ENCODE peak calls at places on chromosomes 5 and 9, in ten cellular contexts. E is iris pigment epithelial cell, T is T-helper 17 cell, A is fibroblast of the aortic adventitia, Z is NCI-H774, K is H9, O is T-helper 2 cell, B is hypothalamus, V is kidney glomerular epithelial cell, Y is activated gamma-delta T cell treated with Interleukin-2 at 50 U/mL for 16 hours. N is an unnamed sample.

GRCh38 chr5:36734422-36734821 is 128.0 kb downstream of the SLC1A3 start:
- DNase-seq in E (peak), T (no peak), A (peak), Z (no peak), K (no peak), O (no peak), B (no peak), V (no peak), Y (no peak), N (no peak)

GRCh38 chr9:133484671-133485437 is 6.0 kb upstream of the SLC2A6 start:
- DNase-seq in E (no peak), T (no peak), A (no peak), Z (no peak), K (no peak), O (no peak), B (no peak), V (no peak), Y (no peak), N (no peak)

GRCh38 chr5:8517461-8517860 is 648.5 kb downstream of the MTRR start:
- DNase-seq in E (peak), T (no peak), A (peak), Z (no peak), K (no peak), O (no peak), B (no peak), V (no peak), Y (no peak), N (peak)

GRCh38 chr5:151298063-151298462 is 5.5 kb downstream of the SLC36A3 start:
- DNase-seq in E (peak), T (no peak), A (peak), Z (no peak), K (peak), O (no peak), B (no peak), V (peak), Y (no peak), N (peak)

GRCh38 chr5:170861855-170862766 is at the start of gene RANBP17:
- DNase-seq in E (peak), T (no peak), A (peak), Z (peak), K (peak), O (no peak), B (no peak), V (peak), Y (no peak), N (no peak)

GRCh38 chr9:133569891-133570651 is 35.6 kb downstream of the ADAMTSL2 start:
- DNase-seq in E (no peak), T (no peak), A (no peak), Z (no peak), K (peak), O (no peak), B (no peak), V (no peak), Y (no peak), N (no peak)

GRCh38 chr9:38142201-38142600 is 73.2 kb upstream of the SHB start:
- DNase-seq in E (peak), T (no peak), A (peak), Z (no peak), K (no peak), O (no peak), B (no peak), V (peak), Y (no peak), N (peak)

GRCh38 chr9:96413312-96414221 is 4.6 kb downstream of the ZNF367 start:
- DNase-seq in E (no peak), T (no peak), A (no peak), Z (no peak), K (no peak), O (no peak), B (no peak), V (no peak), Y (no peak), N (no peak)

GRCh38 chr9:128969491-128969890 is 22.0 kb downstream of the NUP188 start:
- DNase-seq in E (peak), T (no peak), A (no peak), Z (no peak), K (no peak), O (no peak), B (no peak), V (no peak), Y (no peak), N (no peak)

GRCh38 chr9:5416962-5417361 is 20.8 kb downstream of the PLGRKT start:
- DNase-seq in E (no peak), T (no peak), A (no peak), Z (no peak), K (no peak), O (no peak), B (no peak), V (no peak), Y (no peak), N (no peak)

GRCh38 chr9:105088499-105088898 is 156.0 kb upstream of the SLC44A1 start:
- DNase-seq in E (no peak), T (no peak), A (no peak), Z (no peak), K (no peak), O (no peak), B (no peak), V (no peak), Y (no peak), N (no peak)

GRCh38 chr5:157172408-157172807 is 6.3 kb upstream of the GARIN3 start:
- DNase-seq in E (no peak), T (peak), A (no peak), Z (no peak), K (no peak), O (peak), B (no peak), V (no peak), Y (peak), N (no peak)

GRCh38 chr5:153676821-153677220 is 186.4 kb downstream of the GRIA1 start:
- DNase-seq in E (no peak), T (no peak), A (no peak), Z (no peak), K (no peak), O (no peak), B (no peak), V (no peak), Y (no peak), N (no peak)

GRCh38 chr9:122056484-122056883 is 36.6 kb downstream of the TTLL11 start:
- DNase-seq in E (peak), T (no peak), A (peak), Z (no peak), K (peak), O (no peak), B (no peak), V (no peak), Y (no peak), N (peak)

N was measured in A172.